ENCODE peak calls at places on chromosomes 2 and 18, in nine cellular contexts. One of them, this sample, is unnamed.

GRCh38 chr2:96088340-96089335 is 27.7 kb downstream of the ADRA2B start:
- DNase-seq in HFFc6: no peak
- DNase-seq in upper lobe of right lung: peak; percentile 50
- DNase-seq in AG10803: no peak
- DNase-seq in dorsolateral prefrontal cortex: no peak
- DNase-seq in lower leg skin: peak; percentile 79
- DNase-seq in foreskin fibroblast: no peak
- DNase-seq in kidney: no peak
- DNase-seq in A549: no peak
- DNase-seq in this sample: no peak

GRCh38 chr2:216690451-216691209 is 4.7 kb downstream of the IGFBP5 start:
- DNase-seq in HFFc6: peak; percentile 15
- DNase-seq in upper lobe of right lung: no peak
- DNase-seq in AG10803: peak; percentile 92
- DNase-seq in dorsolateral prefrontal cortex: no peak
- DNase-seq in lower leg skin: peak; percentile 93
- DNase-seq in foreskin fibroblast: peak; percentile 47
- DNase-seq in kidney: no peak
- DNase-seq in A549: no peak
- DNase-seq in this sample: no peak

GRCh38 chr2:118729760-118730159 is 117.7 kb downstream of the EN1 start:
- DNase-seq in HFFc6: no peak
- DNase-seq in upper lobe of right lung: no peak
- DNase-seq in AG10803: no peak
- DNase-seq in dorsolateral prefrontal cortex: no peak
- DNase-seq in lower leg skin: peak; percentile 25
- DNase-seq in foreskin fibroblast: no peak
- DNase-seq in kidney: no peak
- DNase-seq in A549: no peak
- DNase-seq in this sample: no peak

GRCh38 chr18:59954746-59955145 is 55.0 kb downstream of the PMAIP1 start:
- DNase-seq in HFFc6: peak; percentile 52
- DNase-seq in upper lobe of right lung: no peak
- DNase-seq in AG10803: peak; percentile 65
- DNase-seq in dorsolateral prefrontal cortex: no peak
- DNase-seq in lower leg skin: no peak
- DNase-seq in foreskin fibroblast: peak; percentile 60
- DNase-seq in kidney: no peak
- DNase-seq in A549: no peak
- DNase-seq in this sample: no peak

GRCh38 chr2:8028981-8029380 is 652.9 kb upstream of the ID2 start:
- DNase-seq in HFFc6: no peak
- DNase-seq in upper lobe of right lung: no peak
- DNase-seq in AG10803: no peak
- DNase-seq in dorsolateral prefrontal cortex: no peak
- DNase-seq in lower leg skin: no peak
- DNase-seq in foreskin fibroblast: no peak
- DNase-seq in kidney: no peak
- DNase-seq in A549: no peak
- DNase-seq in this sample: no peak

GRCh38 chr2:27664622-27665363 is 1.1 kb downstream of the SLC4A1AP start:
- DNase-seq in HFFc6: no peak
- DNase-seq in upper lobe of right lung: no peak
- DNase-seq in AG10803: no peak
- DNase-seq in dorsolateral prefrontal cortex: no peak
- DNase-seq in lower leg skin: no peak
- DNase-seq in foreskin fibroblast: no peak
- DNase-seq in kidney: no peak
- DNase-seq in A549: no peak
- DNase-seq in this sample: no peak

GRCh38 chr2:15041429-15041837 is 408.9 kb downstream of the LRATD1 start:
- DNase-seq in HFFc6: no peak
- DNase-seq in upper lobe of right lung: no peak
- DNase-seq in AG10803: no peak
- DNase-seq in dorsolateral prefrontal cortex: no peak
- DNase-seq in lower leg skin: no peak
- DNase-seq in foreskin fibroblast: peak; percentile 34
- DNase-seq in kidney: no peak
- DNase-seq in A549: no peak
- DNase-seq in this sample: peak; percentile 56

GRCh38 chr2:8402222-8402621 is 279.6 kb upstream of the ID2 start:
- DNase-seq in HFFc6: no peak
- DNase-seq in upper lobe of right lung: no peak
- DNase-seq in AG10803: no peak
- DNase-seq in dorsolateral prefrontal cortex: no peak
- DNase-seq in lower leg skin: no peak
- DNase-seq in foreskin fibroblast: no peak
- DNase-seq in kidney: no peak
- DNase-seq in A549: no peak
- DNase-seq in this sample: no peak

GRCh38 chr2:188659656-188660406 is 314.3 kb upstream of the COL3A1 start:
- DNase-seq in HFFc6: peak; percentile 76
- DNase-seq in upper lobe of right lung: no peak
- DNase-seq in AG10803: peak; percentile 78
- DNase-seq in dorsolateral prefrontal cortex: no peak
- DNase-seq in lower leg skin: no peak
- DNase-seq in foreskin fibroblast: peak; percentile 69
- DNase-seq in kidney: no peak
- DNase-seq in A549: peak; percentile 19
- DNase-seq in this sample: no peak

GRCh38 chr2:54274781-54275242 is 18.8 kb upstream of the TSPYL6 start:
- DNase-seq in HFFc6: no peak
- DNase-seq in upper lobe of right lung: no peak
- DNase-seq in AG10803: peak; percentile 90
- DNase-seq in dorsolateral prefrontal cortex: no peak
- DNase-seq in lower leg skin: no peak
- DNase-seq in foreskin fibroblast: peak; percentile 79
- DNase-seq in kidney: no peak
- DNase-seq in A549: no peak
- DNase-seq in this sample: no peak

GRCh38 chr2:209307161-209308001 is 116.5 kb upstream of the MAP2 start:
- DNase-seq in HFFc6: no peak
- DNase-seq in upper lobe of right lung: no peak
- DNase-seq in AG10803: no peak
- DNase-seq in dorsolateral prefrontal cortex: no peak
- DNase-seq in lower leg skin: no peak
- DNase-seq in foreskin fibroblast: no peak
- DNase-seq in kidney: peak; percentile 59
- DNase-seq in A549: no peak
- DNase-seq in this sample: no peak

GRCh38 chr2:156329922-156330726 is 2.4 kb downstream of the NR4A2 start:
- DNase-seq in HFFc6: no peak
- DNase-seq in upper lobe of right lung: no peak
- DNase-seq in AG10803: no peak
- DNase-seq in dorsolateral prefrontal cortex: no peak
- DNase-seq in lower leg skin: no peak
- DNase-seq in foreskin fibroblast: no peak
- DNase-seq in kidney: no peak
- DNase-seq in A549: no peak
- DNase-seq in this sample: no peak

GRCh38 chr2:191386938-191387536 is 141.8 kb downstream of the MYO1B start:
- DNase-seq in HFFc6: peak; percentile 78
- DNase-seq in upper lobe of right lung: no peak
- DNase-seq in AG10803: peak; percentile 88
- DNase-seq in dorsolateral prefrontal cortex: no peak
- DNase-seq in lower leg skin: no peak
- DNase-seq in foreskin fibroblast: peak; percentile 80
- DNase-seq in kidney: no peak
- DNase-seq in A549: no peak
- DNase-seq in this sample: no peak

GRCh38 chr18:27604583-27604982 is 419.5 kb upstream of the CHST9 start:
- DNase-seq in HFFc6: peak; percentile 13
- DNase-seq in upper lobe of right lung: no peak
- DNase-seq in AG10803: no peak
- DNase-seq in dorsolateral prefrontal cortex: no peak
- DNase-seq in lower leg skin: no peak
- DNase-seq in foreskin fibroblast: no peak
- DNase-seq in kidney: no peak
- DNase-seq in A549: no peak
- DNase-seq in this sample: no peak

GRCh38 chr18:75005622-75006021 is 203.3 kb downstream of the PTGR3 start:
- DNase-seq in HFFc6: no peak
- DNase-seq in upper lobe of right lung: no peak
- DNase-seq in AG10803: no peak
- DNase-seq in dorsolateral prefrontal cortex: no peak
- DNase-seq in lower leg skin: no peak
- DNase-seq in foreskin fibroblast: no peak
- DNase-seq in kidney: no peak
- DNase-seq in A549: no peak
- DNase-seq in this sample: no peak

GRCh38 chr2:163735692-163736432 is at the start of gene FIGN:
- DNase-seq in HFFc6: peak; percentile 58
- DNase-seq in upper lobe of right lung: peak; percentile 86
- DNase-seq in AG10803: peak; percentile 92
- DNase-seq in dorsolateral prefrontal cortex: peak; percentile 70
- DNase-seq in lower leg skin: peak; percentile 95
- DNase-seq in foreskin fibroblast: peak; percentile 93
- DNase-seq in kidney: peak; percentile 90
- DNase-seq in A549: peak; percentile 54
- DNase-seq in this sample: peak; percentile 78

GRCh38 chr18:46378864-46379207 is 274.7 kb downstream of the HAUS1 start:
- DNase-seq in HFFc6: no peak
- DNase-seq in upper lobe of right lung: no peak
- DNase-seq in AG10803: no peak
- DNase-seq in dorsolateral prefrontal cortex: no peak
- DNase-seq in lower leg skin: no peak
- DNase-seq in foreskin fibroblast: no peak
- DNase-seq in kidney: peak; percentile 6
- DNase-seq in A549: no peak
- DNase-seq in this sample: no peak

GRCh38 chr2:216700088-216700567 is 4.8 kb upstream of the IGFBP5 start:
- DNase-seq in HFFc6: no peak
- DNase-seq in upper lobe of right lung: no peak
- DNase-seq in AG10803: peak; percentile 26
- DNase-seq in dorsolateral prefrontal cortex: no peak
- DNase-seq in lower leg skin: no peak
- DNase-seq in foreskin fibroblast: no peak
- DNase-seq in kidney: no peak
- DNase-seq in A549: no peak
- DNase-seq in this sample: no peak

GRCh38 chr2:9897331-9897737 is 54.1 kb downstream of the TAF1B start:
- DNase-seq in HFFc6: peak; percentile 88
- DNase-seq in upper lobe of right lung: no peak
- DNase-seq in AG10803: peak; percentile 93
- DNase-seq in dorsolateral prefrontal cortex: peak; percentile 33
- DNase-seq in lower leg skin: peak; percentile 94
- DNase-seq in foreskin fibroblast: peak; percentile 98
- DNase-seq in kidney: no peak
- DNase-seq in A549: peak; percentile 11
- DNase-seq in this sample: no peak

GRCh38 chr2:235666240-235666781 is 172.5 kb downstream of the AGAP1 start:
- DNase-seq in HFFc6: peak; percentile 74
- DNase-seq in upper lobe of right lung: no peak
- DNase-seq in AG10803: peak; percentile 90
- DNase-seq in dorsolateral prefrontal cortex: no peak
- DNase-seq in lower leg skin: peak; percentile 78
- DNase-seq in foreskin fibroblast: peak; percentile 92
- DNase-seq in kidney: no peak
- DNase-seq in A549: peak; percentile 54
- DNase-seq in this sample: no peak

GRCh38 chr2:71959494-71959893 is 188.2 kb downstream of the CYP26B1 start:
- DNase-seq in HFFc6: no peak
- DNase-seq in upper lobe of right lung: no peak
- DNase-seq in AG10803: no peak
- DNase-seq in dorsolateral prefrontal cortex: no peak
- DNase-seq in lower leg skin: no peak
- DNase-seq in foreskin fibroblast: no peak
- DNase-seq in kidney: no peak
- DNase-seq in A549: no peak
- DNase-seq in this sample: no peak
- TF ChIP-seq CTCF in HFFc6: no peak
- TF ChIP-seq CTCF in upper lobe of right lung: no peak
- TF ChIP-seq CTCF in AG10803: no peak
- TF ChIP-seq CTCF in dorsolateral prefrontal cortex: no peak
- TF ChIP-seq CTCF in lower leg skin: no peak
- TF ChIP-seq CTCF in foreskin fibroblast: no peak
- TF ChIP-seq CTCF in kidney: no peak
- TF ChIP-seq CTCF in A549: no peak
- TF ChIP-seq CTCF in this sample: no peak

DNA sequence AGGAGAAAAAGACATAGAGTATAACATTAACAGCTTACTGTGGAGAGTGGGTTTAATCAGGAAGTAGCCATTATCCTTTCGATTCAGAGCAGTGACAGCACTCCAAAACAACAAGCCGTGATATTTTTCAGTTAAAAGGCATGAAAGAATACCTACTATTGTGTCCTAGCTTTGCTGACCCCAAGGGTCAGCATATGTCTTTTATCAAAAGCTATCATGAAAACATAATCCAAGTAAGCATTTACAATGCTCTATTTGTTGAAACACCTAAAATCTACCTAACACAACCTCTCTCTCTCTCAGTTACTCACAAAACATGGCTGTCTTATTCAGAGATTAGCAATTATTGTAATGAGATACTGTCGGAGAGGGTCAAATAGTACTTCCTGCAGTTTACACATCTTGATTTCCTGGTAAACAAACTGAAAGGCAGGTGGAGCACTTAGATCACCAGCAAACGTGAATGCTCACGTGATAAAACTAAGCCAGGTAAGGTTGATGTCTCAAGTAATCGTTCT is 100.0 kb downstream of the BAZ2B start:
- DNase-seq in HFFc6: peak; percentile 8
- DNase-seq in upper lobe of right lung: no peak
- DNase-seq in AG10803: peak; percentile 18
- DNase-seq in dorsolateral prefrontal cortex: no peak
- DNase-seq in lower leg skin: no peak
- DNase-seq in foreskin fibroblast: peak; percentile 10
- DNase-seq in kidney: no peak
- DNase-seq in A549: peak; percentile 18
- DNase-seq in this sample: no peak
- TF ChIP-seq CTCF in HFFc6: no peak
- TF ChIP-seq CTCF in upper lobe of right lung: peak; percentile 9
- TF ChIP-seq CTCF in AG10803: no peak
- TF ChIP-seq CTCF in dorsolateral prefrontal cortex: no peak
- TF ChIP-seq CTCF in lower leg skin: no peak
- TF ChIP-seq CTCF in foreskin fibroblast: no peak
- TF ChIP-seq CTCF in kidney: peak; percentile 7
- TF ChIP-seq CTCF in A549: no peak
- TF ChIP-seq CTCF in this sample: no peak

GRCh38 chr2:176118606-176119370 is 2.2 kb downstream of the HOXD10 start:
- DNase-seq in HFFc6: no peak
- DNase-seq in upper lobe of right lung: no peak
- DNase-seq in AG10803: peak; percentile 18
- DNase-seq in dorsolateral prefrontal cortex: no peak
- DNase-seq in lower leg skin: peak; percentile 90
- DNase-seq in foreskin fibroblast: no peak
- DNase-seq in kidney: peak; percentile 90
- DNase-seq in A549: peak; percentile 63
- DNase-seq in this sample: no peak
- TF ChIP-seq CTCF in HFFc6: peak; percentile 48
- TF ChIP-seq CTCF in upper lobe of right lung: peak; percentile 17
- TF ChIP-seq CTCF in AG10803: peak; percentile 45
- TF ChIP-seq CTCF in dorsolateral prefrontal cortex: no peak
- TF ChIP-seq CTCF in lower leg skin: no peak
- TF ChIP-seq CTCF in foreskin fibroblast: peak; percentile 34
- TF ChIP-seq CTCF in kidney: peak; percentile 56
- TF ChIP-seq CTCF in A549: peak; percentile 75
- TF ChIP-seq CTCF in this sample: peak; percentile 67

DNA sequence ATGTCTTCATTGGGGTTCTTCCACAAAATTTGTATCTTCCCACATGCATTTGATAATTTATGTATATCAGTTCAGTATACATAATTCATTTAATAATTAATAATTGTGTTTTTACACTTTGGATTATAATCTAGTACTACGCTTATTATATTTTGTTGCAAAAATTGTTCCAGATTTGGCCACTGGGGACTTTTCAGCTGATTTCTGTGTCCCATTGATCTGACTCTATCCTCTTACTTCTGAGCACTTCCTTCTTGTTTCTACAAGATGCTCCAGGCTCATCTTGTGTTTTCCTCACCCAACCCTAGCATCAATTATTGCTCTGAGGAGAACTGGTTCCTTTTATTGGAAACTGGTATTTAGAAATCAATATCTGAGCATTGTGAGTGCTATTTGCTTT is 215.3 kb upstream of the CDH19 start:
- DNase-seq in HFFc6: no peak
- DNase-seq in upper lobe of right lung: no peak
- DNase-seq in AG10803: no peak
- DNase-seq in dorsolateral prefrontal cortex: no peak
- DNase-seq in lower leg skin: no peak
- DNase-seq in foreskin fibroblast: no peak
- DNase-seq in kidney: no peak
- DNase-seq in A549: no peak
- DNase-seq in this sample: no peak
- TF ChIP-seq CTCF in HFFc6: no peak
- TF ChIP-seq CTCF in upper lobe of right lung: no peak
- TF ChIP-seq CTCF in AG10803: no peak
- TF ChIP-seq CTCF in dorsolateral prefrontal cortex: no peak
- TF ChIP-seq CTCF in lower leg skin: no peak
- TF ChIP-seq CTCF in foreskin fibroblast: no peak
- TF ChIP-seq CTCF in kidney: no peak
- TF ChIP-seq CTCF in A549: no peak
- TF ChIP-seq CTCF in this sample: peak; percentile 58

This sample was measured in glutamatergic neuron.